ENCODE peak calls at places on chromosomes 12 and 14, in nine cellular contexts. C is DND-41, J is choroid plexus epithelial cell, L is renal cortical epithelial cell, O is RWPE1, S is left lobe of liver, H is erythroblast, B is nephron progenitor cell, V is GM12864. R is an unnamed sample.
A peak's percentile ranks its signal among the peaks of the same experiment; 100 is the strongest.

GRCh38 chr14:22864979-22865378 is 6.6 kb upstream of the LRP10 start:
- DNase-seq in C (no peak), J (no peak), L (no peak), O (no peak), S (no peak), H (no peak), B (no peak), V (no peak), R (no peak)

GRCh38 chr12:52009081-52009751 is 2.5 kb downstream of the TAMALIN start:
- DNase-seq in C (no peak), J (no peak), L (no peak), O (no peak), S (no peak), H (no peak), B (no peak), V (no peak), R (no peak)

GRCh38 chr14:104432611-104433231 is 146.8 kb upstream of the C14orf180 start:
- DNase-seq in C (no peak), J (no peak), L (no peak), O (no peak), S (peak; percentile 40), H (no peak), B (no peak), V (no peak), R (peak; percentile 83)

GRCh38 chr14:104144453-104144790 is 6.0 kb downstream of the KIF26A start:
- DNase-seq in C (no peak), J (no peak), L (no peak), O (no peak), S (no peak), H (no peak), B (no peak), V (no peak), R (no peak)

GRCh38 chr14:104749958-104750529 is 2.9 kb upstream of the SIVA1 start:
- DNase-seq in C (no peak), J (no peak), L (peak; percentile 35), O (no peak), S (no peak), H (no peak), B (no peak), V (no peak), R (no peak)

GRCh38 chr14:75198291-75198933 is 22.0 kb upstream of the TMED10 start:
- DNase-seq in C (no peak), J (peak; percentile 79), L (no peak), O (no peak), S (no peak), H (no peak), B (no peak), V (no peak), R (no peak)

GRCh38 chr14:29274890-29275651 is 508.5 kb downstream of the FOXG1 start:
- DNase-seq in C (no peak), J (no peak), L (no peak), O (no peak), S (no peak), H (no peak), B (no peak), V (no peak), R (no peak)

GRCh38 chr12:26011099-26011498 is 52.6 kb downstream of the RASSF8 start:
- DNase-seq in C (no peak), J (peak; percentile 61), L (peak; percentile 42), O (no peak), S (no peak), H (no peak), B (no peak), V (no peak), R (no peak)

GRCh38 chr12:44774815-44775411 is 101.2 kb downstream of the NELL2 start:
- DNase-seq in C (peak; percentile 63), J (peak; percentile 2), L (no peak), O (peak; percentile 8), S (no peak), H (peak; percentile 67), B (peak; percentile 70), V (no peak), R (no peak)

GRCh38 chr12:67786086-67786485 is 137.5 kb downstream of the DYRK2 start:
- DNase-seq in C (no peak), J (no peak), L (no peak), O (no peak), S (no peak), H (no peak), B (no peak), V (no peak), R (no peak)

GRCh38 chr12:13606290-13606689 is 375.1 kb downstream of the GRIN2B start:
- DNase-seq in C (no peak), J (no peak), L (no peak), O (no peak), S (no peak), H (no peak), B (peak; percentile 16), V (no peak), R (no peak)

GRCh38 chr12:111434680-111435338 is 29.1 kb downstream of the SH2B3 start:
- DNase-seq in C (peak; percentile 68), J (peak; percentile 66), L (no peak), O (no peak), S (peak; percentile 86), H (peak; percentile 56), B (no peak), V (peak; percentile 81), R (no peak)

GRCh38 chr12:94150483-94151225 is 2.3 kb downstream of the PLXNC1 start:
- DNase-seq in C (peak; percentile 75), J (no peak), L (no peak), O (no peak), S (no peak), H (peak; percentile 52), B (peak; percentile 41), V (no peak), R (no peak)

GRCh38 chr12:104671407-104672095 is 214.8 kb downstream of the CHST11 start:
- DNase-seq in C (peak; percentile 53), J (peak; percentile 81), L (peak; percentile 99), O (peak; percentile 89), S (peak; percentile 81), H (peak; percentile 91), B (no peak), V (peak; percentile 88), R (peak; percentile 92)